ENCODE peak calls at places on chromosomes 6 and 20, in five cellular contexts. Q is BE2C, D is cardiac muscle cell, J is PC-3, Y is AG04450. H is an unnamed sample.

GRCh38 chr6:121668259-121668658 is 232.8 kb downstream of the GJA1 start:
- DNase-seq in Q (no peak), D (no peak), J (no peak), Y (no peak), H (no peak)

GRCh38 chr20:3515379-3516175 is 44.8 kb downstream of the ATRN start:
- DNase-seq in Q (no peak), D (no peak), J (no peak), Y (no peak), H (no peak)

GRCh38 chr6:79305020-79305419 is 70.5 kb upstream of the HMGN3 start:
- DNase-seq in Q (no peak), D (no peak), J (no peak), Y (no peak), H (no peak)

GRCh38 chr6:14216931-14217684 is 99.5 kb downstream of the CD83 start:
- DNase-seq in Q (no peak), D (no peak), J (no peak), Y (peak; percentile 82), H (no peak)

GRCh38 chr6:14910692-14911547 is 334.9 kb upstream of the JARID2 start:
- DNase-seq in Q (no peak), D (no peak), J (no peak), Y (no peak), H (no peak)

GRCh38 chr6:33279971-33280511 is 3.1 kb downstream of the B3GALT4 start:
- DNase-seq in Q (peak; percentile 68), D (peak; percentile 69), J (peak; percentile 83), Y (no peak), H (peak; percentile 29)

GRCh38 chr20:2652724-2653510 is 485 bp downstream of the NOP56 start:
- DNase-seq in Q (peak; percentile 38), D (peak; percentile 55), J (no peak), Y (no peak), H (peak; percentile 47)

GRCh38 chr6:136783021-136783420 is 9.3 kb downstream of the MAP3K5 start:
- DNase-seq in Q (no peak), D (no peak), J (no peak), Y (no peak), H (no peak)

GRCh38 chr6:119586250-119586882 is 236.8 kb upstream of the MAN1A1 start:
- DNase-seq in Q (no peak), D (no peak), J (no peak), Y (no peak), H (no peak)

GRCh38 chr6:170553686-170554085 is 483 bp upstream of the TBP start:
- DNase-seq in Q (no peak), D (peak; percentile 53), J (no peak), Y (no peak), H (no peak)

GRCh38 chr6:31321820-31322219 is 35.2 kb downstream of the HLA-B start:
- DNase-seq in Q (no peak), D (no peak), J (peak; percentile 18), Y (no peak), H (no peak)
- TF ChIP-seq CTCF in Q (no peak), D (no peak), J (no peak), Y (no peak), H (no peak)

DNA sequence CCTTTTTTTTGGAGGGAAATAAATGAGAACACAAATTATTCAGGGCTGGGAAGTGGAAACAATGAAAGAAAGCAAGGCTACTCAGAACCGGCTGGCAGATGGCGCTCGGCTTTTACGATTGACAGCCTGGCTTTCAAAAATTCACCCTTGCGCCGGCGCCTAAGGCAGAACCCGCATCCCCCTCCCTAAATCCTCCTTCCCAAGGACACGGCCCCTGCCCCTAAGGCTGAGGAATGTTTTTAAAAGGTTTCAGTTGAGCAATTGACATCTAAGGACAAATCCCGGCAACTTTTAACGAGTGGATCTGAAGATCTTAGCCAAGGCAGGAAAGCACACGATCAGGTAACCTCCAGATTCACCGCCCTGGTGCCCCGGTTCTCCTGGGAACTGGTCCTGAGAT is 16.3 kb downstream of the GNAS start:
- DNase-seq in Q (no peak), D (no peak), J (no peak), Y (no peak), H (peak; percentile 36)
- TF ChIP-seq CTCF in Q (no peak), D (peak; percentile 21), J (peak; percentile 39), Y (peak; percentile 26), H (peak; percentile 62)

DNA sequence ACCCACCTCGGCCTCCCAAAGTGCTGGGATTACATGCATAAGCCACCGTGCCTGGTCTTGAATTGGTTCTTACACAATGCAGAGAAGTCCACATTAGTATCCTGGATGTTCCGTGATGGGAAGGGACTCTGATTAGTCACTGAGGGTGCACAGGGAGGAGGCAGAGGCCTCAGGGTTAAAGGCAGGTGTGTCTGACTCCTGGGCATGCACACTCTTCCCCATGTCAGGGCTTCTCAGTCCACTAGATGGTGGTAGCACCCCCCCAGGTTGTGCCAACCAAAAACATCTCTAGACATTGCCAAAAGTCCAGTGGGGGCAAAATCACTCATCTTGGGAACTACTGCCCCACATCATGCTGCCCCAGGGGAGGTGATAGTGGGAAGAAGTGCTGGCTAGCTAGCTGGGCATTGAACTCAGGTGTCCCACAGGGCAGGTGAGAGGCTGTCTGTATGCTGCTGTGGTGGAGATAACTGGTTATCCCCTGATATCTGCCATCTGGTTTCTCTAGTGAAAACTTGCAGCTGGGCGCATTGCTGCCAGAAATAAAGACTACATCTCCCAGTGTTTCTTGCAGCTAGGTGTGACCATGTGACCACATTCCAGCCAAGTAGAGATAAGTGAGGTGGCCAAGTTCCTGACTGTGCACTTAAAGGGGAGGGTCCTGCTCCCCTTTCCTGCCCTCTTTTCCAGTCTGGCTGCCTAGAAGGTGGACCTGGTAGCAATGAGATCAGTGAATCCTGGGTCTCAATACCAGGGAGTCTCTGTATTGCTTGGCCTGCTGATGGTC is 8.4 kb upstream of the NSFL1C start:
- DNase-seq in Q (no peak), D (peak; percentile 33), J (peak; percentile 90), Y (no peak), H (no peak)
- TF ChIP-seq CTCF in Q (no peak), D (no peak), J (peak; percentile 82), Y (no peak), H (no peak)

GRCh38 chr20:23340524-23340923 is 10.1 kb upstream of the NXT1 start:
- DNase-seq in Q (peak; percentile 60), D (peak; percentile 71), J (peak; percentile 82), Y (no peak), H (peak; percentile 53)
- TF ChIP-seq CTCF in Q (peak; percentile 62), D (peak; percentile 54), J (peak; percentile 76), Y (peak; percentile 77), H (peak; percentile 81)

DNA sequence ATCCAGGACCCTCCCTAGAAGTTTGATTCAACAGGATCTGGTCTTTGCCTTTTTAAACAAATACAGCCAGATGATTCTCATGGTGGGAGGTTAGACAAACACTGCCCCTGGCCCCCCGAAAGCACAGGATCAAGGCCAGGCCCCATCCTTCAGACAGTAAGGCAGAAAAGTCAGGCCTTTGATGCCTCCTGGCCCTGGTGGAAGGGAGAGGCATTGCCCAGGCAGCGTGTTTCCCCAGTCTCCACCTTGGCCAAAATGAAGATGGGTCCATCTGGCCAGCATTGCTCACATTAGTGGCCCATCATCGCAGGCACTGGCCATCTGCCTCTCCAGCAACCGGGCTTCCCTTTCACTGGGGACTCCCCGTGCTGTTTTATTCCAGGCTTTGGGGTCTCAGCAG is 4.3 kb downstream of the SULF2 start:
- DNase-seq in Q (no peak), D (no peak), J (no peak), Y (no peak), H (no peak)
- TF ChIP-seq CTCF in Q (peak; percentile 19), D (no peak), J (no peak), Y (no peak), H (no peak)

DNA sequence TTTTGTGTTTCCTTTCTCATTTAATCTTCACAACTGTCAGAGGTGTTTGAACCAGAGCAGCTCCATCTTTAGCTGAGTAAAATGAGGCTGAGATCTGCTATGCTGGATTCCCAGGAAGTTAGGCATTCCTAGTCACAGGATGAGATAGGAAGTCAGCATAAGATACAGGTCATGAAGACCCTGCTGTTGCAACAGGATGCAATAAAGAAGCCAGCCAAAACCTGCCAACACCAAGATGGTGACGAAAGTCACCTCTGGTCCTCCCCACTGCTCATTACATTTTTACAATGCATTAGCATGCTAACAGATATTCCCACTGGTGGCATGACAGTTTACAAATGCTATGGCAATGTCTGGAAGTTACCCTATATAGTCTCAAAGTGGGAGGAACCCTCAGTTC is 262.1 kb upstream of the FERMT1 start:
- DNase-seq in Q (no peak), D (no peak), J (no peak), Y (no peak), H (no peak)
- TF ChIP-seq CTCF in Q (no peak), D (no peak), J (no peak), Y (no peak), H (no peak)

GRCh38 chr20:22099348-22099747 is 393.9 kb downstream of the PAX1 start:
- DNase-seq in Q (no peak), D (no peak), J (no peak), Y (no peak), H (no peak)
- TF ChIP-seq CTCF in Q (no peak), D (no peak), J (no peak), Y (no peak), H (no peak)

H was measured in neural crest cell.